ENCODE peak calls at places on chromosomes 4 and X, in five cellular contexts. One of them, this sample, is unnamed.
A peak's percentile ranks its signal among the peaks of the same experiment; 100 is the strongest.

GRCh38 chr4:23934915-23935314 is 45.1 kb upstream of the PPARGC1A start:
- DNase-seq in H9: no peak
- DNase-seq in IMR-90: peak; percentile 87
- DNase-seq in mesenchymal stem cell: peak; percentile 85
- DNase-seq in H1: no peak
- DNase-seq in this sample: no peak

GRCh38 chr4:165208741-165209388 is 1.5 kb downstream of the KLHL2 start:
- DNase-seq in H9: no peak
- DNase-seq in IMR-90: no peak
- DNase-seq in mesenchymal stem cell: no peak
- DNase-seq in H1: no peak
- DNase-seq in this sample: no peak

GRCh38 chr4:76725039-76725438 is 172.9 kb downstream of the SOWAHB start:
- DNase-seq in H9: no peak
- DNase-seq in IMR-90: no peak
- DNase-seq in mesenchymal stem cell: no peak
- DNase-seq in H1: no peak
- DNase-seq in this sample: no peak

GRCh38 chr4:130172156-130172555 is 1076.2 kb downstream of the C4orf33 start:
- DNase-seq in H9: no peak
- DNase-seq in IMR-90: no peak
- DNase-seq in mesenchymal stem cell: no peak
- DNase-seq in H1: no peak
- DNase-seq in this sample: no peak

GRCh38 chr4:157994863-157995262 is 178.0 kb downstream of the GASK1B start:
- DNase-seq in H9: no peak
- DNase-seq in IMR-90: no peak
- DNase-seq in mesenchymal stem cell: peak; percentile 50
- DNase-seq in H1: no peak
- DNase-seq in this sample: no peak

GRCh38 chr4:108535757-108536156 is 84.6 kb upstream of the RPL34 start:
- DNase-seq in H9: no peak
- DNase-seq in IMR-90: no peak
- DNase-seq in mesenchymal stem cell: no peak
- DNase-seq in H1: no peak
- DNase-seq in this sample: no peak

GRCh38 chr4:182555997-182556418 is 312.8 kb downstream of the TENM3 start:
- DNase-seq in H9: peak; percentile 47
- DNase-seq in IMR-90: peak; percentile 91
- DNase-seq in mesenchymal stem cell: peak; percentile 71
- DNase-seq in H1: peak; percentile 33
- DNase-seq in this sample: peak; percentile 63

GRCh38 chr4:48175328-48175727 is 41.3 kb upstream of the TXK start:
- DNase-seq in H9: peak; percentile 73
- DNase-seq in IMR-90: no peak
- DNase-seq in mesenchymal stem cell: no peak
- DNase-seq in H1: no peak
- DNase-seq in this sample: no peak

GRCh38 chr4:119106036-119107000 is 29.3 kb upstream of the MYOZ2 start:
- DNase-seq in H9: no peak
- DNase-seq in IMR-90: no peak
- DNase-seq in mesenchymal stem cell: peak; percentile 28
- DNase-seq in H1: no peak
- DNase-seq in this sample: no peak

GRCh38 chr4:11698846-11699590 is 270.3 kb upstream of the HS3ST1 start:
- DNase-seq in H9: no peak
- DNase-seq in IMR-90: peak; percentile 80
- DNase-seq in mesenchymal stem cell: peak; percentile 38
- DNase-seq in H1: no peak
- DNase-seq in this sample: no peak

GRCh38 chr4:185797018-185797417 is 15.0 kb downstream of the SORBS2 start:
- DNase-seq in H9: no peak
- DNase-seq in IMR-90: no peak
- DNase-seq in mesenchymal stem cell: no peak
- DNase-seq in H1: no peak
- DNase-seq in this sample: no peak

GRCh38 chr4:17647176-17647806 is 32.9 kb downstream of the MED28 start:
- DNase-seq in H9: no peak
- DNase-seq in IMR-90: no peak
- DNase-seq in mesenchymal stem cell: no peak
- DNase-seq in H1: no peak
- DNase-seq in this sample: no peak

GRCh38 chr4:59062970-59063369 is 1952.8 kb upstream of the IGFBP7 start:
- DNase-seq in H9: no peak
- DNase-seq in IMR-90: no peak
- DNase-seq in mesenchymal stem cell: peak; percentile 16
- DNase-seq in H1: no peak
- DNase-seq in this sample: no peak

GRCh38 chr4:110175634-110176033 is 22.8 kb downstream of the ELOVL6 start:
- DNase-seq in H9: no peak
- DNase-seq in IMR-90: peak; percentile 19
- DNase-seq in mesenchymal stem cell: no peak
- DNase-seq in H1: no peak
- DNase-seq in this sample: no peak

GRCh38 chrX:3697701-3698279 is 15.7 kb downstream of the PRKX start:
- DNase-seq in H9: no peak
- DNase-seq in IMR-90: peak; percentile 42
- DNase-seq in mesenchymal stem cell: peak; percentile 66
- DNase-seq in H1: no peak
- DNase-seq in this sample: peak; percentile 33

GRCh38 chr4:150849016-150849415 is 166.1 kb downstream of the LRBA start:
- DNase-seq in H9: no peak
- DNase-seq in IMR-90: no peak
- DNase-seq in mesenchymal stem cell: no peak
- DNase-seq in H1: no peak
- DNase-seq in this sample: no peak

GRCh38 chr4:114386637-114387233 is 211.9 kb upstream of the UGT8 start:
- DNase-seq in H9: no peak
- DNase-seq in IMR-90: peak; percentile 60
- DNase-seq in mesenchymal stem cell: peak; percentile 51
- DNase-seq in H1: no peak
- DNase-seq in this sample: peak; percentile 17

GRCh38 chr4:38610844-38611550 is 53.0 kb upstream of the KLF3 start:
- DNase-seq in H9: no peak
- DNase-seq in IMR-90: no peak
- DNase-seq in mesenchymal stem cell: no peak
- DNase-seq in H1: no peak
- DNase-seq in this sample: no peak

GRCh38 chrX:133083899-133084298 is 13.0 kb downstream of the USP26 start:
- DNase-seq in H9: no peak
- DNase-seq in IMR-90: no peak
- DNase-seq in mesenchymal stem cell: no peak
- DNase-seq in H1: no peak
- DNase-seq in this sample: no peak

GRCh38 chr4:173185832-173186545 is 17.4 kb downstream of the GALNT7 start:
- DNase-seq in H9: no peak
- DNase-seq in IMR-90: no peak
- DNase-seq in mesenchymal stem cell: no peak
- DNase-seq in H1: no peak
- DNase-seq in this sample: no peak

GRCh38 chrX:144335402-144335801 is 451.5 kb downstream of the UBE2NL start:
- DNase-seq in H9: peak; percentile 62
- DNase-seq in IMR-90: no peak
- DNase-seq in mesenchymal stem cell: no peak
- DNase-seq in H1: no peak
- DNase-seq in this sample: no peak

GRCh38 chr4:148015058-148015457 is 283.2 kb downstream of the ARHGAP10 start:
- DNase-seq in H9: no peak
- DNase-seq in IMR-90: no peak
- DNase-seq in mesenchymal stem cell: peak; percentile 28
- DNase-seq in H1: no peak
- DNase-seq in this sample: no peak

GRCh38 chrX:42837747-42838146 is 59.8 kb upstream of the PPP1R2C start:
- DNase-seq in H9: no peak
- DNase-seq in IMR-90: no peak
- DNase-seq in mesenchymal stem cell: no peak
- DNase-seq in H1: no peak
- DNase-seq in this sample: no peak

GRCh38 chr4:147599764-147600163 is 17.4 kb upstream of the TMEM184C start:
- DNase-seq in H9: no peak
- DNase-seq in IMR-90: peak; percentile 71
- DNase-seq in mesenchymal stem cell: peak; percentile 28
- DNase-seq in H1: no peak
- DNase-seq in this sample: no peak

GRCh38 chr4:75561789-75562188 is 5.9 kb downstream of the ODAPH start:
- DNase-seq in H9: peak; percentile 68
- DNase-seq in IMR-90: peak; percentile 7
- DNase-seq in mesenchymal stem cell: no peak
- DNase-seq in H1: peak; percentile 33
- DNase-seq in this sample: peak; percentile 37

GRCh38 chr4:140118931-140119640 is 34.9 kb downstream of the MAML3 start:
- DNase-seq in H9: no peak
- DNase-seq in IMR-90: no peak
- DNase-seq in mesenchymal stem cell: no peak
- DNase-seq in H1: no peak
- DNase-seq in this sample: no peak

GRCh38 chrX:70439016-70439415 is 5.6 kb upstream of the DLG3 start:
- DNase-seq in H9: no peak
- DNase-seq in IMR-90: no peak
- DNase-seq in mesenchymal stem cell: peak; percentile 5
- DNase-seq in H1: no peak
- DNase-seq in this sample: no peak

DNA sequence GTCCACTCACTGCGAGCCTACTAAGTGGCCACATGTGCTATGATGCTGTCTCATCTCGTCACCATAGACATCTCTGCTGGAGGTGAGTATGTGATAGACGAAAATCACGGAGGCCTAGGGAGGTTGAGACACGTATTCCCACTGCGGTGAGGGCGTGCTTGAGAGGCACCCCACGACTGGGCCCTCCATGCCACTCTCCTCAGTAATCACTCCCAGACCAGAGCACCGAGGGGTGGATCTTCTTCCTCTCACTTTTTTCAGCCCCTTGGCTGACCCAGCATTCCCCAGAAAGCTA is 29.0 kb downstream of the AFAP1 start:
- DNase-seq in H9: no peak
- DNase-seq in IMR-90: no peak
- DNase-seq in mesenchymal stem cell: no peak
- DNase-seq in H1: no peak
- DNase-seq in this sample: no peak
- H4K91ac ChIP-seq in H9: no peak overlapping the region
- H4K91ac ChIP-seq in IMR-90: peak overlapping the region; percentile 98
- H4K91ac ChIP-seq in mesenchymal stem cell: peak overlapping the region; percentile 83
- H4K91ac ChIP-seq in H1: peak overlapping the region; percentile 86
- H4K91ac ChIP-seq in this sample: peak overlapping the region; percentile 95

GRCh38 chrX:73943572-73943899 is 360.4 kb upstream of the ZCCHC13 start:
- DNase-seq in H9: no peak
- DNase-seq in IMR-90: no peak
- DNase-seq in mesenchymal stem cell: no peak
- DNase-seq in H1: no peak
- DNase-seq in this sample: no peak
- H3K27ac ChIP-seq in H9: no peak overlapping the region
- H3K27ac ChIP-seq in IMR-90: no peak overlapping the region
- H3K27ac ChIP-seq in mesenchymal stem cell: no peak overlapping the region
- H3K27ac ChIP-seq in H1: peak overlapping the region; percentile 68
- H3K27ac ChIP-seq in this sample: no peak overlapping the region

GRCh38 chrX:40474205-40474626 is 106.6 kb upstream of the ATP6AP2 start:
- DNase-seq in H9: peak; percentile 96
- DNase-seq in IMR-90: peak; percentile 4
- DNase-seq in mesenchymal stem cell: peak; percentile 49
- DNase-seq in H1: peak; percentile 68
- DNase-seq in this sample: peak; percentile 65

GRCh38 chrX:40476958-40477357 is 103.8 kb upstream of the ATP6AP2 start:
- DNase-seq in H9: no peak
- DNase-seq in IMR-90: no peak
- DNase-seq in mesenchymal stem cell: no peak
- DNase-seq in H1: no peak
- DNase-seq in this sample: no peak

GRCh38 chrX:40479777-40480318 is 100.9 kb upstream of the ATP6AP2 start:
- DNase-seq in H9: no peak
- DNase-seq in IMR-90: no peak
- DNase-seq in mesenchymal stem cell: no peak
- DNase-seq in H1: no peak
- DNase-seq in this sample: no peak

GRCh38 chrX:40473460-40474204 is 107.1 kb upstream of the ATP6AP2 start:
- DNase-seq in H9: no peak
- DNase-seq in IMR-90: no peak
- DNase-seq in mesenchymal stem cell: no peak
- DNase-seq in H1: no peak
- DNase-seq in this sample: no peak

GRCh38 chrX:40478457-40479065 is 102.2 kb upstream of the ATP6AP2 start:
- DNase-seq in H9: no peak
- DNase-seq in IMR-90: no peak
- DNase-seq in mesenchymal stem cell: no peak
- DNase-seq in H1: no peak
- DNase-seq in this sample: no peak
- H4K91ac ChIP-seq in H9: no peak overlapping the region
- H4K91ac ChIP-seq in IMR-90: no peak overlapping the region
- H4K91ac ChIP-seq in mesenchymal stem cell: no peak overlapping the region
- H4K91ac ChIP-seq in H1: no peak overlapping the region
- H4K91ac ChIP-seq in this sample: no peak overlapping the region

GRCh38 chr4:101065935-101066485 is 281.3 kb downstream of the PPP3CA start:
- DNase-seq in H9: no peak
- DNase-seq in IMR-90: no peak
- DNase-seq in mesenchymal stem cell: no peak
- DNase-seq in H1: no peak
- DNase-seq in this sample: no peak

GRCh38 chr4:101066586-101066985 is 280.7 kb downstream of the PPP3CA start:
- DNase-seq in H9: no peak
- DNase-seq in IMR-90: no peak
- DNase-seq in mesenchymal stem cell: no peak
- DNase-seq in H1: no peak
- DNase-seq in this sample: no peak

GRCh38 chr4:101065346-101065745 is 282.0 kb downstream of the PPP3CA start:
- DNase-seq in H9: no peak
- DNase-seq in IMR-90: no peak
- DNase-seq in mesenchymal stem cell: no peak
- DNase-seq in H1: no peak
- DNase-seq in this sample: no peak

GRCh38 chr4:101068115-101068514 is 279.2 kb downstream of the PPP3CA start:
- DNase-seq in H9: no peak
- DNase-seq in IMR-90: no peak
- DNase-seq in mesenchymal stem cell: no peak
- DNase-seq in H1: no peak
- DNase-seq in this sample: no peak

GRCh38 chr4:101067383-101067782 is 279.9 kb downstream of the PPP3CA start:
- DNase-seq in H9: no peak
- DNase-seq in IMR-90: no peak
- DNase-seq in mesenchymal stem cell: no peak
- DNase-seq in H1: no peak
- DNase-seq in this sample: no peak
- H3K27ac ChIP-seq in H9: no peak overlapping the region
- H3K27ac ChIP-seq in IMR-90: no peak overlapping the region
- H3K27ac ChIP-seq in mesenchymal stem cell: no peak overlapping the region
- H3K27ac ChIP-seq in H1: no peak overlapping the region
- H3K27ac ChIP-seq in this sample: no peak overlapping the region

This sample was measured in neuronal stem cell.